ENCODE peak calls at places on chromosomes 7 and 10, in seven cellular contexts. T is HL-60, S is thoracic aorta, G is Peyer's patch, Q is keratinocyte, E is SK-N-SH, N is mammary epithelial cell. P is an unnamed sample.

GRCh38 chr7:80186721-80187120 is 52.1 kb downstream of the GNAI1 start:
- DNase-seq in N (no peak), G (no peak), Q (no peak), S (no peak), E (peak), T (no peak), P (no peak)

GRCh38 chr7:128431754-128432153 is 22.0 kb upstream of the IMPDH1 start:
- DNase-seq in E (no peak), T (no peak), G (no peak), Q (no peak), N (no peak), S (no peak), P (no peak)

GRCh38 chr10:122054046-122055025 is 65.4 kb downstream of the TACC2 start:
- DNase-seq in N (no peak), T (no peak), G (no peak), E (no peak), S (no peak), Q (peak), P (no peak)

GRCh38 chr7:49127359-49127848 is 203.1 kb downstream of the CDC14C start:
- DNase-seq in T (no peak), E (no peak), S (no peak), N (no peak), G (no peak), Q (no peak), P (no peak)

GRCh38 chr7:151884276-151885201 is 7.6 kb upstream of the PRKAG2 start:
- DNase-seq in E (no peak), G (no peak), T (no peak), N (no peak), Q (no peak), S (no peak), P (no peak)

GRCh38 chr7:139618482-139619366 is 95.2 kb downstream of the CLEC2L start:
- DNase-seq in T (no peak), Q (peak), E (peak), G (peak), S (no peak), N (peak), P (no peak)

GRCh38 chr7:42494199-42494710 is 257.2 kb upstream of the GLI3 start:
- DNase-seq in E (no peak), Q (no peak), G (no peak), S (no peak), N (peak), T (no peak), P (no peak)

GRCh38 chr10:5525581-5526271 is 965 bp downstream of the CALML3 start:
- DNase-seq in Q (no peak), T (no peak), G (no peak), N (peak), S (no peak), E (no peak), P (peak)

GRCh38 chr7:157089100-157089510 is 49.6 kb upstream of the UBE3C start:
- DNase-seq in Q (no peak), N (no peak), T (no peak), G (no peak), S (no peak), E (no peak), P (no peak)

GRCh38 chr7:35839860-35840854 is 39.3 kb downstream of the SEPTIN7 start:
- DNase-seq in N (peak), G (no peak), S (no peak), Q (no peak), E (no peak), T (no peak), P (no peak)

GRCh38 chr7:33109758-33110238 is 594 bp upstream of the RP9 start:
- DNase-seq in N (peak), E (peak), G (peak), Q (no peak), S (no peak), T (no peak), P (no peak)

GRCh38 chr10:94614558-94614957 is 69.0 kb downstream of the HELLS start:
- DNase-seq in N (no peak), T (no peak), Q (no peak), S (no peak), G (no peak), E (no peak), P (no peak)

GRCh38 chr7:12964836-12965235 is 277.4 kb downstream of the ARL4A start:
- DNase-seq in S (no peak), E (no peak), T (no peak), N (peak), G (no peak), Q (no peak), P (no peak)

GRCh38 chr10:126350216-126350992 is 37.9 kb downstream of the ADAM12 start:
- DNase-seq in Q (peak), G (no peak), T (no peak), N (peak), E (peak), S (no peak), P (no peak)

GRCh38 chr10:110868981-110869380 is 2.7 kb upstream of the PDCD4 start:
- DNase-seq in E (no peak), Q (no peak), S (no peak), G (peak), N (no peak), T (no peak), P (no peak)

GRCh38 chr10:29569778-29570177 is 65.0 kb downstream of the SVIL start:
- DNase-seq in T (no peak), E (no peak), N (no peak), S (no peak), G (no peak), Q (no peak), P (no peak)

GRCh38 chr7:98879989-98880337 is 1.6 kb downstream of the TRRAP start:
- DNase-seq in Q (no peak), E (no peak), T (no peak), G (no peak), N (no peak), S (no peak), P (peak)

GRCh38 chr7:18126274-18126673 is 98.6 kb upstream of the PRPS1L1 start:
- DNase-seq in T (no peak), N (no peak), G (no peak), S (no peak), Q (no peak), E (no peak), P (no peak)

GRCh38 chr10:80611481-80611880 is 73.8 kb downstream of the SH2D4B start:
- DNase-seq in G (no peak), T (no peak), S (no peak), N (no peak), Q (no peak), E (no peak), P (peak)

GRCh38 chr10:113041841-113042745 is 92.0 kb downstream of the TCF7L2 start:
- DNase-seq in Q (no peak), G (no peak), T (no peak), N (peak), S (no peak), E (no peak), P (peak)

GRCh38 chr10:13791483-13791882 is 204.7 kb downstream of the PRPF18 start:
- DNase-seq in T (no peak), E (peak), G (no peak), Q (no peak), N (no peak), S (no peak), P (no peak)

GRCh38 chr10:23291551-23292334 is 52.9 kb downstream of the C10orf67 start:
- DNase-seq in T (no peak), G (no peak), Q (no peak), E (no peak), N (no peak), S (no peak), P (no peak)

GRCh38 chr10:108783897-108784296 is 1139.4 kb downstream of the XPNPEP1 start:
- DNase-seq in G (peak), N (peak), Q (no peak), S (no peak), E (peak), T (peak), P (no peak)

GRCh38 chr7:55413442-55413841 is 48.3 kb downstream of the LANCL2 start:
- DNase-seq in E (no peak), S (no peak), T (no peak), G (no peak), Q (no peak), N (no peak), P (no peak)

GRCh38 chr10:70458329-70459060 is 17.0 kb upstream of the NODAL start:
- DNase-seq in S (peak), E (peak), G (peak), T (peak), N (peak), Q (no peak), P (peak)

GRCh38 chr10:47241256-47241655 is 58.7 kb upstream of the GDF10 start:
- DNase-seq in E (no peak), T (no peak), G (no peak), N (no peak), Q (no peak), S (no peak), P (peak)

GRCh38 chr7:34916267-34916666 is 121.0 kb downstream of the DPY19L1 start:
- DNase-seq in T (no peak), Q (no peak), G (no peak), S (no peak), N (no peak), E (no peak), P (no peak)

GRCh38 chr7:129468087-129468486 is 33.9 kb downstream of the STRIP2 start:
- DNase-seq in G (no peak), S (no peak), E (no peak), Q (no peak), T (no peak), N (peak), P (no peak)

GRCh38 chr10:24414597-24414996 is 205.7 kb downstream of the KIAA1217 start:
- DNase-seq in N (no peak), Q (no peak), S (no peak), E (no peak), G (no peak), T (no peak), P (no peak)

GRCh38 chr10:132458071-132458594 is 61.1 kb downstream of the PWWP2B start:
- DNase-seq in E (no peak), T (no peak), G (no peak), S (no peak), N (no peak), Q (no peak), P (no peak)

GRCh38 chr7:151251926-151252835 is 3.7 kb upstream of the SMARCD3 start:
- DNase-seq in T (no peak), G (no peak), Q (no peak), E (peak), S (no peak), N (peak), P (no peak)

GRCh38 chr10:958856-959255 is 27.4 kb upstream of the LARP4B start:
- DNase-seq in G (no peak), S (no peak), T (no peak), N (no peak), E (no peak), Q (no peak), P (no peak)

GRCh38 chr7:122301858-122302745 is 2.4 kb downstream of the FEZF1 start:
- DNase-seq in E (peak), Q (no peak), T (no peak), N (no peak), S (no peak), G (no peak), P (no peak)

GRCh38 chr7:142945001-142945400 is 5.7 kb downstream of the LLCFC1 start:
- DNase-seq in N (no peak), G (no peak), S (no peak), Q (no peak), E (no peak), T (no peak), P (no peak)

GRCh38 chr7:136275794-136276193 is 298.6 kb upstream of the MTPN start:
- DNase-seq in S (no peak), E (peak), N (no peak), Q (no peak), T (no peak), G (no peak), P (no peak)

GRCh38 chr10:88218362-88218761 is 354.9 kb downstream of the PTEN start:
- DNase-seq in S (no peak), N (no peak), G (no peak), Q (no peak), T (no peak), E (no peak), P (no peak)

GRCh38 chr10:15227611-15228372 is 59.3 kb upstream of the NMT2 start:
- DNase-seq in S (no peak), T (no peak), N (no peak), G (no peak), E (no peak), Q (no peak), P (no peak)

GRCh38 chr10:96910488-96911395 is 78.6 kb downstream of the LCOR start:
- DNase-seq in E (peak), Q (no peak), S (no peak), N (peak), G (no peak), T (no peak), P (no peak)

GRCh38 chr10:8072211-8072610 is 17.7 kb downstream of the GATA3 start:
- DNase-seq in E (peak), G (no peak), S (no peak), T (no peak), N (no peak), Q (no peak), P (no peak)
- TF ChIP-seq CTCF in E (no peak), G (no peak), S (no peak), T (no peak), N (no peak), Q (no peak), P (no peak)

DNA sequence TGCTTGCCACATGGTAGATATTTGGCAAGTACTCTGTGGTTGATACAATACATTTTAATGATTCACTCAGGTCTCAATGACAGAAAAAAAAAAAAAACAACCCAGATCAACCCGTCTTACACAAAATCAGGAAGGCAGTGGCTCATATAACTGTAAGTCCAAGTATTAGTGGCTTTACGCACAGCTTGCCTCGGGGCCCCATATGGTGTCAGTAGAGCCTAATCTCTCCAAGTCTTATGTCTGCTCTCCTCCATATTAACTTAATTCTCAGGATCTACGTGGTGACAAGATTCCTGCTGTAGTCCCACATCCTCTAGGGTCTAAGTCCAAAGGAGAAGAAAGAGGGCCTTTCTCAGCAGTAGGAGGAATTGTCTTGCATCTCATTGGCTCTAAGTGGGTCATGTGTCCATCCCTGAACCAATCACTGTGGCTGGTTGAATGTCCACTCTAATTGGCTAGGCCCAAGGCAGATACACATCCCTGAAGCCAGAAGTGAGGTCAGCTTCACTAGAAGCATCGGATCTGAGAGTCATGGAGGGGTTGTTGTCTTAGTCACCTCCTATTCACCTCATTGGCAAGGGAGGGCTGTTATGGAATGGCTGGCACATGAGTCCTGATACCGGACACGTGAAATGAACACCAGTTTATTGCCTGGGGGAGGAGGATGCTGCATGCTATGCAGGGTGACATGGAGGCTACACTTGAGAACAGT is 20.4 kb upstream of the PLPP4 start:
- DNase-seq in E (no peak), N (no peak), Q (no peak), T (no peak), G (no peak), S (no peak), P (no peak)
- TF ChIP-seq CTCF in E (peak), N (peak), Q (peak), T (no peak), G (no peak), S (no peak), P (no peak)

DNA sequence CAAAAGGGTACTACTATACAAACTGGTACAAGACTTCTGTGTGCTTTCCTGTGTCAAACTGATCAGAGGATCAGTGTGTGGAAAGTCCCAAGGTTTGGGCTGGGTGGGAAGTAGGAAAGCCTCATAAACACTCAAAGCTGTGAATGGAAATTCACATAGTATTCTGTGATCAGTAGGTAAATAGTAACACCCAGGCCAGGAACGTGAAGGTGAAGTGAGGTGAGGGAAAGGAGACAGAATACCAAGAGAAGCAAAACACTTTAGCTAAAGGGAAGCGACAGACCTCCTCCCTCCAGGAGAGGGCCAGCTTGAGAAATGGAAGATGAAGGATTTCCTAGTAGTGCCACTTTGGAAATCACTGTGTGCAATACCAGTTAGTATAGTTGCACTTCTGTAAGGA is 451.9 kb downstream of the KCNMA1 start:
- DNase-seq in S (no peak), E (no peak), T (no peak), N (no peak), Q (no peak), G (no peak), P (no peak)
- TF ChIP-seq CTCF in S (no peak), E (no peak), T (no peak), N (no peak), Q (no peak), G (no peak), P (no peak)

GRCh38 chr7:106041140-106041717 is 70.9 kb downstream of the SYPL1 start:
- DNase-seq in S (no peak), G (no peak), T (no peak), E (peak), Q (no peak), N (peak), P (no peak)
- TF ChIP-seq CTCF in S (peak), G (peak), T (peak), E (peak), Q (peak), N (peak), P (peak)

DNA sequence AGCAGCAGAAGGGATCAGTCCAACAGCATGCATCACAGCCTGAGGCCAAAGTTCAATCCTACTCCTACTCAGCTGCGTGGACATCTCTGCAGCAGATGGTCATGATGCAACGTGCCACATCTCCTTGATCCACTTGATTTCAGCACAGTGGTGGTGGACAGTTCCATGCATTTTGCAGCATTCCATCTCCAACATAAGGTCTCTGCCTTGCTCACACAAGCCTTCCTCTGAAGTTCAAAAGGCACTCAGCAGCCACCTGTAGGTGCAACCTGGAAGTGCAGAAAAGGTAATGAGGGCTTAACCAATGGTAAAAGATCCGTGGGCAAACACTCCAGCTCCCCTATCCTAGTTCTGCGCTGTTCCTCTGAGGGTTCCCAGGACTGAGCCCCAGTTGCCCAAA is 57.5 kb upstream of the CHCHD3 start:
- DNase-seq in G (no peak), Q (no peak), S (no peak), E (no peak), N (peak), T (no peak), P (no peak)
- TF ChIP-seq CTCF in G (peak), Q (peak), S (no peak), E (peak), N (peak), T (no peak), P (no peak)

GRCh38 chr7:30159698-30160143 is 24.9 kb downstream of the MTURN start:
- DNase-seq in G (peak), S (no peak), T (peak), Q (no peak), E (peak), N (peak), P (no peak)
- TF ChIP-seq CTCF in G (no peak), S (no peak), T (no peak), Q (peak), E (peak), N (peak), P (no peak)

GRCh38 chr7:29807179-29807841 is 1.0 kb downstream of the WIPF3 start:
- DNase-seq in T (no peak), S (no peak), E (peak), N (no peak), Q (no peak), G (no peak), P (peak)
- TF ChIP-seq CTCF in T (no peak), S (no peak), E (no peak), N (no peak), Q (no peak), G (peak), P (no peak)

P was measured in coronary artery.